ENCODE peak calls at places on chromosomes 13 and 19, in six cellular contexts. One of them, this sample, is unnamed.

GRCh38 chr19:50794778-50795664 is 4.8 kb downstream of the ACP4 start:
- DNase-seq in amygdala: no peak
- DNase-seq in activated T-cell treated with anti-CD3 and anti-CD28 coated beads for 4 hours: no peak
- DNase-seq in activated CD4-positive, alpha-beta T cell treated with anti-CD3 and anti-CD28 coated beads for 36 hours: peak; percentile 47
- DNase-seq in NCI-H1930: no peak
- DNase-seq in aorta: no peak
- DNase-seq in this sample: peak; percentile 58

GRCh38 chr13:84500016-84500415 is 617.7 kb upstream of the SLITRK1 start:
- DNase-seq in aorta: no peak
- DNase-seq in activated T-cell treated with anti-CD3 and anti-CD28 coated beads for 4 hours: no peak
- DNase-seq in amygdala: no peak
- DNase-seq in activated CD4-positive, alpha-beta T cell treated with anti-CD3 and anti-CD28 coated beads for 36 hours: no peak
- DNase-seq in NCI-H1930: no peak
- DNase-seq in this sample: no peak

GRCh38 chr13:78742659-78743058 is 83.7 kb upstream of the OBI1 start:
- DNase-seq in activated T-cell treated with anti-CD3 and anti-CD28 coated beads for 4 hours: no peak
- DNase-seq in amygdala: no peak
- DNase-seq in NCI-H1930: no peak
- DNase-seq in aorta: no peak
- DNase-seq in activated CD4-positive, alpha-beta T cell treated with anti-CD3 and anti-CD28 coated beads for 36 hours: no peak
- DNase-seq in this sample: no peak

GRCh38 chr19:54517483-54517882 is 14.9 kb downstream of the LAIR2 start:
- DNase-seq in aorta: peak; percentile 58
- DNase-seq in activated CD4-positive, alpha-beta T cell treated with anti-CD3 and anti-CD28 coated beads for 36 hours: peak; percentile 84
- DNase-seq in NCI-H1930: no peak
- DNase-seq in activated T-cell treated with anti-CD3 and anti-CD28 coated beads for 4 hours: peak; percentile 31
- DNase-seq in amygdala: no peak
- DNase-seq in this sample: no peak

GRCh38 chr19:38711726-38712153 is 32.5 kb downstream of the CAPN12 start:
- DNase-seq in activated CD4-positive, alpha-beta T cell treated with anti-CD3 and anti-CD28 coated beads for 36 hours: no peak
- DNase-seq in amygdala: no peak
- DNase-seq in aorta: peak; percentile 81
- DNase-seq in activated T-cell treated with anti-CD3 and anti-CD28 coated beads for 4 hours: no peak
- DNase-seq in NCI-H1930: no peak
- DNase-seq in this sample: no peak

GRCh38 chr13:92175330-92175729 is 776.9 kb downstream of the GPC5 start:
- DNase-seq in amygdala: no peak
- DNase-seq in NCI-H1930: no peak
- DNase-seq in activated T-cell treated with anti-CD3 and anti-CD28 coated beads for 4 hours: no peak
- DNase-seq in aorta: no peak
- DNase-seq in activated CD4-positive, alpha-beta T cell treated with anti-CD3 and anti-CD28 coated beads for 36 hours: peak; percentile 12
- DNase-seq in this sample: no peak

GRCh38 chr19:49654581-49654980 is 11.1 kb downstream of the IRF3 start:
- DNase-seq in NCI-H1930: no peak
- DNase-seq in amygdala: no peak
- DNase-seq in aorta: no peak
- DNase-seq in activated T-cell treated with anti-CD3 and anti-CD28 coated beads for 4 hours: no peak
- DNase-seq in activated CD4-positive, alpha-beta T cell treated with anti-CD3 and anti-CD28 coated beads for 36 hours: no peak
- DNase-seq in this sample: no peak

GRCh38 chr19:3351702-3352447 is 14.5 kb upstream of the NFIC start:
- DNase-seq in aorta: no peak
- DNase-seq in activated CD4-positive, alpha-beta T cell treated with anti-CD3 and anti-CD28 coated beads for 36 hours: no peak
- DNase-seq in amygdala: no peak
- DNase-seq in NCI-H1930: no peak
- DNase-seq in activated T-cell treated with anti-CD3 and anti-CD28 coated beads for 4 hours: no peak
- DNase-seq in this sample: no peak

GRCh38 chr13:31923134-31923763 is 108.3 kb upstream of the FRY start:
- DNase-seq in aorta: no peak
- DNase-seq in activated CD4-positive, alpha-beta T cell treated with anti-CD3 and anti-CD28 coated beads for 36 hours: no peak
- DNase-seq in activated T-cell treated with anti-CD3 and anti-CD28 coated beads for 4 hours: no peak
- DNase-seq in amygdala: no peak
- DNase-seq in NCI-H1930: no peak
- DNase-seq in this sample: no peak

GRCh38 chr13:41939403-41939802 is 21.5 kb downstream of the VWA8 start:
- DNase-seq in activated CD4-positive, alpha-beta T cell treated with anti-CD3 and anti-CD28 coated beads for 36 hours: no peak
- DNase-seq in aorta: no peak
- DNase-seq in activated T-cell treated with anti-CD3 and anti-CD28 coated beads for 4 hours: no peak
- DNase-seq in amygdala: no peak
- DNase-seq in NCI-H1930: no peak
- DNase-seq in this sample: no peak

GRCh38 chr13:28505543-28506135 is 10.7 kb upstream of the FLT1 start:
- DNase-seq in aorta: no peak
- DNase-seq in activated T-cell treated with anti-CD3 and anti-CD28 coated beads for 4 hours: no peak
- DNase-seq in amygdala: no peak
- DNase-seq in activated CD4-positive, alpha-beta T cell treated with anti-CD3 and anti-CD28 coated beads for 36 hours: no peak
- DNase-seq in NCI-H1930: no peak
- DNase-seq in this sample: no peak

GRCh38 chr13:69706807-69707206 is 400.8 kb upstream of the ATXN8OS start:
- DNase-seq in amygdala: no peak
- DNase-seq in activated CD4-positive, alpha-beta T cell treated with anti-CD3 and anti-CD28 coated beads for 36 hours: no peak
- DNase-seq in aorta: no peak
- DNase-seq in NCI-H1930: no peak
- DNase-seq in activated T-cell treated with anti-CD3 and anti-CD28 coated beads for 4 hours: no peak
- DNase-seq in this sample: no peak